ENCODE peak calls at places on chromosome 1, in nine cellular contexts. U, N, W, Z, V, G, J, X and F are unnamed samples.
A peak's percentile ranks its signal among the peaks of the same experiment; 100 is the strongest.

GRCh38 chr1:248787430-248787829 is 31.9 kb upstream of the LYPD8 start:
- DNase-seq in U (no peak), N (no peak), W (no peak), Z (no peak), V (no peak), G (no peak), J (no peak), X (no peak), F (no peak)

GRCh38 chr1:201602413-201603265 is 63.7 kb downstream of the NAV1 start:
- DNase-seq in U (no peak), N (peak; percentile 59), W (peak; percentile 99), Z (peak; percentile 80), V (peak; percentile 94), G (peak; percentile 28), J (no peak), X (peak; percentile 93), F (peak; percentile 43)

GRCh38 chr1:58065520-58065919 is 481.0 kb downstream of the OMA1 start:
- DNase-seq in U (no peak), N (no peak), W (no peak), Z (peak; percentile 3), V (no peak), G (no peak), J (no peak), X (no peak), F (peak; percentile 26)

GRCh38 chr1:222529916-222530315 is 18.0 kb downstream of the HHIPL2 start:
- DNase-seq in U (no peak), N (no peak), W (no peak), Z (no peak), V (no peak), G (no peak), J (no peak), X (no peak), F (no peak)

GRCh38 chr1:84776639-84777038 is 86.4 kb upstream of the SSX2IP start:
- DNase-seq in U (no peak), N (no peak), W (no peak), Z (no peak), V (peak; percentile 66), G (no peak), J (no peak), X (peak; percentile 33), F (no peak)

GRCh38 chr1:38919075-38919474 is 22.6 kb downstream of the RHBDL2 start:
- DNase-seq in U (no peak), N (no peak), W (no peak), Z (no peak), V (no peak), G (no peak), J (peak; percentile 13), X (no peak), F (no peak)

GRCh38 chr1:167862432-167863076 is 51.4 kb downstream of the ADCY10 start:
- DNase-seq in U (no peak), N (no peak), W (peak; percentile 41), Z (no peak), V (peak; percentile 54), G (no peak), J (no peak), X (peak; percentile 34), F (no peak)

GRCh38 chr1:82220754-82221153 is 420.0 kb downstream of the ADGRL2 start:
- DNase-seq in U (no peak), N (no peak), W (no peak), Z (no peak), V (no peak), G (no peak), J (no peak), X (no peak), F (no peak)

GRCh38 chr1:48026275-48026674 is 29.1 kb upstream of the TRABD2B start:
- DNase-seq in U (no peak), N (peak; percentile 56), W (no peak), Z (peak; percentile 12), V (peak; percentile 92), G (no peak), J (no peak), X (peak; percentile 30), F (no peak)

GRCh38 chr1:155967410-155968400 is 10.6 kb downstream of the ARHGEF2 start:
- DNase-seq in U (no peak), N (no peak), W (no peak), Z (no peak), V (no peak), G (peak; percentile 79), J (no peak), X (no peak), F (no peak)

GRCh38 chr1:50949286-50949982 is 10.6 kb downstream of the FAF1 start:
- DNase-seq in U (no peak), N (no peak), W (no peak), Z (no peak), V (peak; percentile 2), G (no peak), J (no peak), X (no peak), F (no peak)

GRCh38 chr1:156268336-156268735 is 14.3 kb downstream of the SMG5 start:
- DNase-seq in U (no peak), N (no peak), W (peak; percentile 66), Z (no peak), V (no peak), G (no peak), J (no peak), X (peak; percentile 43), F (no peak)

GRCh38 chr1:176736015-176736414 is 273.0 kb downstream of the PAPPA2 start:
- DNase-seq in U (no peak), N (no peak), W (no peak), Z (no peak), V (no peak), G (no peak), J (no peak), X (no peak), F (no peak)

GRCh38 chr1:201216395-201217085 is 25.9 kb downstream of the IGFN1 start:
- DNase-seq in U (no peak), N (no peak), W (no peak), Z (no peak), V (no peak), G (peak; percentile 47), J (no peak), X (no peak), F (no peak)

GRCh38 chr1:155941845-155942507 is 538 bp downstream of the RXFP4 start:
- DNase-seq in U (no peak), N (no peak), W (no peak), Z (no peak), V (no peak), G (peak; percentile 80), J (no peak), X (no peak), F (no peak)

DNA sequence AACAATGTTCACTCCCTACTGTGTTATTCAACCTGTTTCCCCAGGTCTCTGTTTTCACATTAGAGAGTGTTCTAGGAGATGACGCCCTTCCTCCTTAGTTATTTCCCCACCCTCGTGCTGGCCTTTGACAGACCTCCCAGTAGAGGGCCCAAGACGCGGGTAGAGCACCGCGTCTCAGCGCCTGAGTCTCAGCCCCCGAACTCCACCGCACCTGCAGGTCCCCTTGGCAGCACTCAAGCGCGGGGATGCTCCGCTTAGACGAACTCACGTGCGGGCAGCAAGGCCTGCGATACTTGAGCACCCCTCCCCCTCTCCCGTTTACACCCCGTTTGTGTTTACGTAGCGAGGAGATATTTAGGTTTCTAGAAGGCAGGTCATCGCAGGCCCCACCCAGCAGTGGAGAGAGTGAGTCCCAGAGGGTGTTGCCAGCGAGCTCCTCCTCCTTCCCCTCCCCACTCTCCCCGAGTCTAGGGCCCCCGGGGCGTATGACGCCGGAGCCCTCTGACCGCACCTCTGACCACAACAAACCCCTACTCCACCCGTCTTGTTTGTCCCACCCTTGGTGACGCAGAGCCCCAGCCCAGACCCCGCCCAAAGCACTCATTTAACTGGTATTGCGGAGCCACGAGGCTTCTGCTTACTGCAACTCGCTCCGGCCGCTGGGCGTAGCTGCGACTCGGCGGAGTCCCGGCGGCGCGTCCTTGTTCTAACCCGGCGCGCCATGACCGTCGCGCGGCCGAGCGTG is at the start of gene CD55:
- DNase-seq in U (peak; percentile 73), N (peak; percentile 95), W (peak; percentile 90), Z (peak; percentile 99), V (peak; percentile 99), G (peak; percentile 99), J (peak; percentile 89), X (peak; percentile 96), F (peak; percentile 99)
- TF ChIP-seq CTCF in U (peak; percentile 45), N (peak; percentile 32), W (no peak), Z (peak; percentile 37), V (peak; percentile 7), G (peak; percentile 42), J (peak; percentile 34), X (no peak), F (no peak)

DNA sequence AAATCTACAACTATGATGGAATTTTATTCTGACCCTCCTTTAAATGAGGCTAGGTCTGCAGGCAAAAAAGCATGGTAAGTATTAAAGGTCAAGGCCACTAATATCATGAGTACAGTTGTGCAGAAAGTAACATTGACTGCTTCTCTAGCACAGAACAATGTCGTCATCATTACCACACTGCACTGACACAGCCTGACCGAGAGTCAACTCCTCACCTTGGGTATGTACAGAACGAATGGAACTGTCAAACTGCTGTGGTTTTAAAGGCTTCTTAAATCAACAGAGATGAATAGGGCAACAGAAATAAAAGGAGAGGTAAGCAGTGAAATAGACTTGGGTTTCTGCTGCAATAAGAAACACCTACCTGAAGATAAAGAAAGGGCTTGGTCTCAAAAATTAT is 88.8 kb downstream of the TBX15 start:
- DNase-seq in U (no peak), N (no peak), W (no peak), Z (no peak), V (no peak), G (no peak), J (no peak), X (no peak), F (no peak)
- TF ChIP-seq CTCF in U (no peak), N (no peak), W (no peak), Z (no peak), V (no peak), G (no peak), J (no peak), X (no peak), F (no peak)

DNA sequence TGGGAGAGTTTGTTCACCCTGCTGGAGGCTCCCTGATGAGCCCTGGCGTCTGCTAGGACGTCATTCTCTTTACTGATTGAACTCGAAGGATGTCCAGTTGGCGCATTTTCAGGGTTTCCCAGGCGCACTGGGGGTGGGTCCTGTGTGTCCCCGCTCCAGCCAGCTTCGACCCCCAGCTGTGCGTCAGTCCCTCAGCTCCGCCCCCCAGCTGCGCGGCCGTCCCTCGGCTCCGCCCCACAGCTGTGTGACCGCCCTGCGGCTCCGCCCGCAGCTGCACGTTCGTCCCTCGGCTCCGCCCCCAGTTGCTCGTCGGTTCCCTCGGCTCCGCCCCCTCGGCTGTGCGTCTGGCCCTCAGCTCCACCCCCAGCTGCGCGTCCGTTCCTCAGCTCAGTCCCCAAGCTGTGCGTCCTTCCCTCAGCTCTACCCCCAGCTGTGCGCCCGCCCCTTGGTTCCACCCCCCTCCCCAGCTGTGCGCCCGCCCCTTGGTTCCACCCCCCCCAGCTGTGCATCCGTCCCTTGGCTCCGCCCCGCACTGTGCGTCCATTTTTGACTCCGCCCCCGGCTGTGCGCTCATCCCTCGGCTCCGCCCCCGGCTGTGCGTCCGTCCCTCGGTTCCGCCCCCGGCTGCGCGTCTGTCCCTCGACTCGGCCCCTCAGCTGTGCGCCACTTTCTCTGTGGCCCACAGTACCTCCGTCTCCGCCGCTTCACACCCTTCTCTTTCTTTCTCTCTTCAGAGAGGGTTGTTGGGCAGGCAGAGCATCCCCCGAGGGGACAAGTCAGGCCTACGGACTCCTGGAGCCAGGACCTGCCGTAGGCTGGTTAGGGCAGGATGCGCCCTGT is 61.3 kb downstream of the FAAP20 start:
- DNase-seq in U (peak; percentile 86), N (peak; percentile 100), W (peak; percentile 85), Z (peak; percentile 95), V (peak; percentile 98), G (peak; percentile 99), J (peak; percentile 90), X (peak; percentile 98), F (no peak)
- TF ChIP-seq CTCF in U (no peak), N (no peak), W (no peak), Z (no peak), V (no peak), G (peak; percentile 17), J (no peak), X (no peak), F (no peak)

GRCh38 chr1:15951341-15952153 is 24.4 kb downstream of the ZBTB17 start:
- DNase-seq in U (no peak), N (peak; percentile 47), W (no peak), Z (no peak), V (no peak), G (peak; percentile 73), J (peak; percentile 11), X (peak; percentile 22), F (no peak)
- TF ChIP-seq CTCF in U (no peak), N (no peak), W (no peak), Z (no peak), V (no peak), G (no peak), J (no peak), X (no peak), F (no peak)